ENCODE peak calls at places on chromosomes 6 and 20, in eight cellular contexts. S is B cell; D is WTC11; N is stomach; K is stimulated activated CD8-positive, alpha-beta memory T cell treated with anti-CD3 and anti-CD28 coated beads, Interleukin-4, amount 100 ng/mL, for 4 hours; I is aorta; W is chondrocyte; E is anterior cingulate cortex. G is an unnamed sample.

GRCh38 chr6:149419696-149420404 is 19.8 kb downstream of the SUMO4 start:
- DNase-seq in I (no peak), S (no peak), K (no peak), D (no peak), W (no peak), E (no peak), N (no peak), G (no peak)

GRCh38 chr20:3390759-3391500 is 16.5 kb downstream of the DNAAF9 start:
- DNase-seq in S (no peak), I (no peak), D (no peak), E (no peak), W (no peak), N (no peak), K (no peak), G (no peak)

GRCh38 chr6:163454425-163454824 is 39.9 kb downstream of the QKI start:
- DNase-seq in K (no peak), E (no peak), I (no peak), S (no peak), N (no peak), D (no peak), W (no peak), G (no peak)

GRCh38 chr20:62922451-62922921 is 3.8 kb downstream of the DIDO1 start:
- DNase-seq in K (no peak), I (no peak), W (no peak), S (no peak), D (no peak), N (no peak), E (no peak), G (no peak)

GRCh38 chr6:126625019-126625418 is 285.1 kb downstream of the CENPW start:
- DNase-seq in N (no peak), W (no peak), D (peak), S (no peak), E (no peak), I (no peak), K (no peak), G (no peak)

GRCh38 chr6:20647585-20647984 is 113.3 kb downstream of the CDKAL1 start:
- DNase-seq in W (no peak), K (no peak), E (no peak), D (no peak), I (no peak), N (no peak), S (no peak), G (no peak)

GRCh38 chr6:27608916-27609883 is 136.3 kb upstream of the ZNF184 start:
- DNase-seq in I (no peak), D (no peak), E (no peak), N (no peak), K (no peak), S (peak), W (no peak), G (peak)

GRCh38 chr6:5457983-5458683 is 196.8 kb downstream of the FARS2 start:
- DNase-seq in I (peak), S (no peak), N (peak), W (no peak), E (no peak), K (no peak), D (no peak), G (peak)

GRCh38 chr6:106411643-106412200 is 51.2 kb downstream of the CRYBG1 start:
- DNase-seq in E (no peak), D (peak), I (no peak), N (no peak), K (no peak), S (no peak), W (no peak), G (no peak)

GRCh38 chr6:154909821-154910220 is 85.3 kb upstream of the TIAM2 start:
- DNase-seq in D (no peak), E (no peak), I (no peak), W (no peak), S (no peak), K (no peak), N (no peak), G (no peak)

GRCh38 chr20:23655551-23656211 is 17.9 kb upstream of the CST3 start:
- DNase-seq in W (no peak), D (no peak), K (no peak), I (peak), S (no peak), N (no peak), E (peak), G (peak)

GRCh38 chr20:25249198-25249931 is 1.5 kb downstream of the PYGB start:
- DNase-seq in K (no peak), N (no peak), I (no peak), W (no peak), S (no peak), E (no peak), D (no peak), G (no peak)

GRCh38 chr6:25660512-25660911 is 8.5 kb downstream of the SCGN start:
- DNase-seq in K (no peak), S (no peak), W (no peak), D (no peak), I (no peak), E (no peak), N (no peak), G (no peak)